ENCODE peak calls at places on chromosome 2, in ten cellular contexts. A, H, X, Y, P, S, R, F, D and G are unnamed samples.

GRCh38 chr2:67566958-67567635 is 170.0 kb downstream of the ETAA1 start:
- DNase-seq in A (peak), H (no peak), X (peak), Y (no peak), P (no peak), S (no peak), R (no peak), F (no peak), D (no peak), G (no peak)

GRCh38 chr2:69075486-69075885 is 62.5 kb downstream of the ANTXR1 start:
- DNase-seq in A (no peak), H (no peak), X (no peak), Y (no peak), P (no peak), S (no peak), R (no peak), F (peak), D (no peak), G (no peak)

GRCh38 chr2:72361042-72361441 is 213.4 kb upstream of the CYP26B1 start:
- DNase-seq in A (no peak), H (no peak), X (no peak), Y (no peak), P (no peak), S (no peak), R (no peak), F (no peak), D (no peak), G (no peak)

GRCh38 chr2:239461551-239462515 is 61.0 kb upstream of the HDAC4 start:
- DNase-seq in A (no peak), H (no peak), X (no peak), Y (no peak), P (no peak), S (no peak), R (no peak), F (no peak), D (no peak), G (no peak)

GRCh38 chr2:43013821-43014345 is 212.5 kb downstream of the ZFP36L2 start:
- DNase-seq in A (no peak), H (no peak), X (no peak), Y (no peak), P (no peak), S (no peak), R (no peak), F (no peak), D (no peak), G (no peak)

GRCh38 chr2:110852541-110853263 is 120.3 kb downstream of the ACOXL start:
- DNase-seq in A (peak), H (peak), X (peak), Y (no peak), P (no peak), S (no peak), R (no peak), F (no peak), D (no peak), G (no peak)

GRCh38 chr2:181581534-181581933 is 75.4 kb downstream of the CERKL start:
- DNase-seq in A (peak), H (no peak), X (no peak), Y (no peak), P (no peak), S (no peak), R (no peak), F (no peak), D (no peak), G (no peak)

GRCh38 chr2:43302311-43303051 is 76.1 kb upstream of the ZFP36L2 start:
- DNase-seq in A (no peak), H (no peak), X (no peak), Y (no peak), P (no peak), S (no peak), R (no peak), F (no peak), D (no peak), G (no peak)

GRCh38 chr2:98795903-98796676 is 65.2 kb upstream of the MGAT4A start:
- DNase-seq in A (no peak), H (no peak), X (peak), Y (no peak), P (no peak), S (no peak), R (no peak), F (no peak), D (no peak), G (no peak)

GRCh38 chr2:159292157-159292556 is 5.7 kb upstream of the WDSUB1 start:
- DNase-seq in A (no peak), H (no peak), X (no peak), Y (no peak), P (no peak), S (no peak), R (no peak), F (no peak), D (no peak), G (no peak)

GRCh38 chr2:61995515-61995914 is 90.0 kb downstream of the COMMD1 start:
- DNase-seq in A (no peak), H (no peak), X (no peak), Y (no peak), P (no peak), S (no peak), R (no peak), F (no peak), D (no peak), G (no peak)

GRCh38 chr2:65390134-65390533 is 42.3 kb downstream of the SPRED2 start:
- DNase-seq in A (no peak), H (no peak), X (no peak), Y (no peak), P (no peak), S (no peak), R (no peak), F (peak), D (no peak), G (no peak)

GRCh38 chr2:893311-893710 is 57.3 kb upstream of the SNTG2 start:
- DNase-seq in A (peak), H (no peak), X (no peak), Y (peak), P (no peak), S (no peak), R (no peak), F (no peak), D (no peak), G (no peak)